ENCODE peak calls at places on chromosomes 12 and 14, in four cellular contexts. Q is NCI-H524; I is effector memory CD4-positive, alpha-beta T cell; S is GM12892. O is an unnamed sample.

GRCh38 chr14:35051796-35052195 is 5.7 kb downstream of the FAM177A1 start:
- DNase-seq in Q (no peak), I (no peak), S (no peak), O (no peak)

GRCh38 chr12:98645572-98646067 is 530 bp downstream of the APAF1 start:
- DNase-seq in Q (peak), I (peak), S (no peak), O (peak)

GRCh38 chr14:90620540-90621204 is 195.6 kb downstream of the TTC7B start:
- DNase-seq in Q (no peak), I (no peak), S (no peak), O (no peak)

GRCh38 chr12:51848843-51849735 is 571 bp upstream of the FIGNL2 start:
- DNase-seq in Q (no peak), I (no peak), S (no peak), O (no peak)

GRCh38 chr12:120978296-120979219 is at the start of gene HNF1A:
- DNase-seq in Q (no peak), I (no peak), S (no peak), O (no peak)

GRCh38 chr14:30966415-30967363 is 58.8 kb upstream of the AP4S1 start:
- DNase-seq in Q (no peak), I (no peak), S (no peak), O (no peak)

GRCh38 chr14:72613196-72613974 is 280.5 kb downstream of the DPF3 start:
- DNase-seq in Q (peak), I (no peak), S (no peak), O (peak)

GRCh38 chr14:69922198-69922597 is 43.0 kb downstream of the SMOC1 start:
- DNase-seq in Q (no peak), I (no peak), S (no peak), O (peak)

GRCh38 chr12:52235822-52236291 is 2.8 kb downstream of the KRT7 start:
- DNase-seq in Q (no peak), I (no peak), S (no peak), O (no peak)

GRCh38 chr12:6201199-6201608 is 1.0 kb downstream of the CD9 start:
- DNase-seq in Q (peak), I (no peak), S (no peak), O (no peak)

GRCh38 chr14:36520601-36521525 is 831 bp upstream of the NKX2-1 start:
- DNase-seq in Q (peak), I (no peak), S (no peak), O (peak)

GRCh38 chr12:67472551-67472950 is 176.0 kb upstream of the DYRK2 start:
- DNase-seq in Q (peak), I (no peak), S (no peak), O (peak)

GRCh38 chr12:116143883-116144266 is 133.6 kb downstream of the MED13L start:
- DNase-seq in Q (no peak), I (no peak), S (no peak), O (peak)

GRCh38 chr12:31005944-31006361 is 67.7 kb upstream of the DDX11 start:
- DNase-seq in Q (no peak), I (no peak), S (no peak), O (peak)

GRCh38 chr12:105025890-105026289 is 39.8 kb downstream of the NOPCHAP1 start:
- DNase-seq in Q (no peak), I (no peak), S (no peak), O (peak)

GRCh38 chr14:101017209-101017608 is 113.7 kb upstream of the RTL1 start:
- DNase-seq in Q (no peak), I (no peak), S (no peak), O (peak)

GRCh38 chr12:124437621-124438414 is 129.6 kb downstream of the NCOR2 start:
- DNase-seq in Q (no peak), I (no peak), S (no peak), O (no peak)

GRCh38 chr14:94305620-94306019 is 12.6 kb upstream of the SERPINA10 start:
- DNase-seq in Q (no peak), I (no peak), S (no peak), O (no peak)

GRCh38 chr14:61553730-61554641 is 141.3 kb upstream of the HIF1A start:
- DNase-seq in Q (no peak), I (no peak), S (no peak), O (peak)

GRCh38 chr12:58703911-58704310 is 216.4 kb downstream of the LRIG3 start:
- DNase-seq in Q (no peak), I (no peak), S (no peak), O (peak)

GRCh38 chr12:23093488-23093887 is 468.5 kb downstream of the ETNK1 start:
- DNase-seq in Q (no peak), I (no peak), S (no peak), O (no peak)

GRCh38 chr14:28656704-28657255 is 109.8 kb upstream of the FOXG1 start:
- DNase-seq in Q (peak), I (no peak), S (no peak), O (no peak)

GRCh38 chr14:68564236-68564825 is 228.5 kb downstream of the ZFP36L1 start:
- DNase-seq in Q (no peak), I (no peak), S (no peak), O (no peak)

GRCh38 chr14:36979863-36980262 is 192.5 kb downstream of the SLC25A21 start:
- DNase-seq in Q (no peak), I (no peak), S (no peak), O (no peak)